ENCODE peak calls at places on chromosomes 1 and 21, in four cellular contexts. T is HL-60, Y is brain microvascular endothelial cell, E is IMR-90. L is an unnamed sample.

GRCh38 chr1:182588460-182589396 is at the start of gene RNASEL:
- DNase-seq in T (peak; percentile 57), Y (peak; percentile 64), E (peak; percentile 77), L (peak; percentile 74)

GRCh38 chr1:72281637-72282270 is 585 bp downstream of the NEGR1 start:
- DNase-seq in T (no peak), Y (no peak), E (peak; percentile 2), L (no peak)

GRCh38 chr1:72101840-72102632 is 180.3 kb downstream of the NEGR1 start:
- DNase-seq in T (no peak), Y (no peak), E (no peak), L (no peak)

GRCh38 chr1:60171793-60172192 is 98.2 kb upstream of the C1orf87 start:
- DNase-seq in T (no peak), Y (peak; percentile 63), E (peak; percentile 53), L (peak; percentile 33)

GRCh38 chr1:3745590-3746381 is 6.5 kb upstream of the CCDC27 start:
- DNase-seq in T (no peak), Y (no peak), E (peak; percentile 5), L (no peak)

GRCh38 chr1:6599141-6599975 is 3.3 kb downstream of the KLHL21 start:
- DNase-seq in T (no peak), Y (no peak), E (no peak), L (no peak)

GRCh38 chr1:65904681-65905083 is 112.0 kb downstream of the PDE4B start:
- DNase-seq in T (no peak), Y (peak; percentile 1), E (peak; percentile 46), L (peak; percentile 10)

GRCh38 chr1:41474490-41475271 is 9.8 kb downstream of the EDN2 start:
- DNase-seq in T (no peak), Y (no peak), E (no peak), L (no peak)

GRCh38 chr1:182740120-182740519 is 49.5 kb upstream of the NPL start:
- DNase-seq in T (no peak), Y (no peak), E (no peak), L (no peak)

GRCh38 chr1:165894591-165894990 is 67.2 kb downstream of the UCK2 start:
- DNase-seq in T (no peak), Y (peak; percentile 21), E (peak; percentile 64), L (no peak)

GRCh38 chr1:161749509-161750407 is at the start of gene DUSP12:
- DNase-seq in T (peak; percentile 93), Y (peak; percentile 96), E (peak; percentile 96), L (peak; percentile 97)

GRCh38 chr1:173608503-173609216 is 5.8 kb upstream of the SLC9C2 start:
- DNase-seq in T (no peak), Y (no peak), E (no peak), L (no peak)

GRCh38 chr1:202397256-202397655 is 48.8 kb downstream of the PPP1R12B start:
- DNase-seq in T (no peak), Y (no peak), E (no peak), L (no peak)

GRCh38 chr1:98940680-98941079 is 64.0 kb downstream of the PLPPR5 start:
- DNase-seq in T (no peak), Y (peak; percentile 69), E (peak; percentile 81), L (peak; percentile 45)

GRCh38 chr1:197919523-197920301 is 2.5 kb downstream of the LHX9 start:
- DNase-seq in T (no peak), Y (no peak), E (no peak), L (no peak)
- H3K4me3 ChIP-seq in T (peak overlapping the region; percentile 5), Y (no peak overlapping the region), E (no peak overlapping the region), L (no peak overlapping the region)

GRCh38 chr21:32412998-32413504 is 545 bp downstream of the EVA1C start:
- DNase-seq in T (no peak), Y (no peak), E (no peak), L (peak; percentile 50)

GRCh38 chr21:32415451-32415850 is 2.9 kb downstream of the EVA1C start:
- DNase-seq in T (no peak), Y (no peak), E (no peak), L (no peak)

GRCh38 chr21:32412162-32412997 is at the start of gene EVA1C:
- DNase-seq in T (no peak), Y (no peak), E (peak; percentile 30), L (peak; percentile 77)

GRCh38 chr21:32414579-32415358 is 2.3 kb downstream of the EVA1C start:
- DNase-seq in T (no peak), Y (no peak), E (peak; percentile 63), L (peak; percentile 68)

DNA sequence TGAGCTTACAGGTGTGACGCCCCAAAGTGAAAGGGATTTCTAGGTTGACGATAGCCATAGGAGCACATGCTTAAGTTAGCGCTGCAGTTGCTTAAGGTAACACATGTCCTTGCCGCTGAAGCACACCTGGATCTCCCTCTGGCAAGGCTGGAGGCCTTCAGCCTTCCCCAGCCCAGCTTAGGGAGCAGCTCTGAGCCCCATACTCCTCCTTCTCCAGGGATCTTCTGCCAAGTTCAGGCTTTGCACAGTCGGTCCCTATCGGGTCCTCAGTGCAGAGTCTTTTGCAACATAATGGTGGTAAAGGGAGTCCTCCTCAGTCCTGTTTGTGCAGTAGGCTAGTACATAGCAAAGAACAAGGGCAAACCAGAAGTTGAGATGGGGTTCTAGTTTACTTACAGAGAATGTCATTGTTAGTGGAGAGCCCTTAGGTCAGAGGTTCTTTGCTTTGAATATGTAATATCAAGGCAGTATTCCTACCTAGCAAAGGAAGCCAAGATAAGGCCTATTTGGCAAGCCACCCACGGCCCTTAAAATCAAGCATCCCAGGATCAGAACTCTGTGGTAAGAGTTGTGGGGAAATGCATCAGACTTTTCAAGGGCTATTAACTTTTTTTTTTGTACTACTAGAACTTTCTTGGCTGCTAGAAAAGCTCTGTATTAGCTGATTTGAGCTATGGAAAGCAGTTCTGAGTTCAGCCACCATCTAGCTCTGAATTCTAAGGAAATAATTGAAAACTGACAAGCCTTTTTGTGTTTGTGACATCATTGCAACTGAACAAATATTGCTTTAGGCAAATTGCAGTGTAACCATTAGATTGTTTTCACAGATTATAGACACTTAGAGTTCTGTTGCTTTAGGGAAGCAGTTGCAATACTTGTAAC is 1.4 kb downstream of the EVA1C start:
- DNase-seq in T (no peak), Y (no peak), E (no peak), L (peak; percentile 76)
- H3K4me3 ChIP-seq in T (no peak overlapping the region), Y (peak overlapping the region; percentile 69), E (no peak overlapping the region), L (peak overlapping the region; percentile 80)

DNA sequence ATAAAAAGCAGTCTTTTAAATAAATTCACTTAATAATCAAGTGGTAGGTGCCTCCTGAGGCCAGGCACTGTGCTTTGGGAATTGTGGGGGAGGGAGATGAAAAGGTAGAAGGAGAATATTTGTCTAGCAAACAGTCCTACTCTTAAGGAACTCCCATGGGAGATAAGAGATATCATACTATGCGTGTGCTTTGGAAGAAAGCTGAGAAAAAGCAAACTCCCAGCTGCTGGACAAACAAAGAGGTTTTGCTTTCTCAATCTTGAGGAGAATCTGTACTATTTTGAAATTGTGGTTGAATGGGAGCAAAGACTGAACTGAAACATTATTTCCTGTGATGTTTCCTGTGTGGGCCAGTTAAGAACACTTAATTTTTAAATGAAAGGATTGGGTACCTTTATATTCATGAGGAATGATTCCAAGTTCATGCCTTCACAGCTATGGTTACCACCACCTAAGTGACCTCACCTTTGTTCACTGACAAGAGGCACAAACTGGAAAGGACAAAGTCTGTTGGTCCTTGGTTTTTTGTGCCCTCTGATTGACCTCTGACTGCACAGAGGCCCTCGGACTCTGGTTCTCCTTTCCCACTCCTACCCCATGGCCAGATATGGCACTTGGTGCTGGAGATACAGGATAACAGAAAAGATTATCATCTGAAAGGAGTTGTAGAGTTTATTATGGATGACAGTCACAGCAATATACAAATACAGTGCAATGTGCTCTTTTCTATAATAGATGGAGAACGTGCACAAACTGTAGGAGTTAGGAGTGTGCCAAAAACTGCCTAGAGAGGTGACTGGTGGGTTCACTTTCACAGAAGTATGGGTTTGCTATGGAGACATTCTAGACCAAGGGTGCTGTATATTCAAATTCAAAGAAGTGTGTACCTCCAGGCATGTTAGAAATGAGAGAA is 1.6 kb downstream of the CD53 start:
- DNase-seq in T (peak; percentile 45), Y (no peak), E (no peak), L (peak; percentile 8)
- H3K4me3 ChIP-seq in T (peak overlapping the region; percentile 57), Y (no peak overlapping the region), E (no peak overlapping the region), L (no peak overlapping the region)

GRCh38 chr1:76294470-76295194 is 220.1 kb downstream of the ST6GALNAC3 start:
- DNase-seq in T (no peak), Y (no peak), E (no peak), L (no peak)
- H3K4me3 ChIP-seq in T (no peak overlapping the region), Y (no peak overlapping the region), E (no peak overlapping the region), L (no peak overlapping the region)

GRCh38 chr1:111052246-111052645 is 87.6 kb downstream of the DRAM2 start:
- DNase-seq in T (no peak), Y (no peak), E (peak; percentile 19), L (peak; percentile 22)
- H3K4me3 ChIP-seq in T (no peak overlapping the region), Y (no peak overlapping the region), E (no peak overlapping the region), L (no peak overlapping the region)

DNA sequence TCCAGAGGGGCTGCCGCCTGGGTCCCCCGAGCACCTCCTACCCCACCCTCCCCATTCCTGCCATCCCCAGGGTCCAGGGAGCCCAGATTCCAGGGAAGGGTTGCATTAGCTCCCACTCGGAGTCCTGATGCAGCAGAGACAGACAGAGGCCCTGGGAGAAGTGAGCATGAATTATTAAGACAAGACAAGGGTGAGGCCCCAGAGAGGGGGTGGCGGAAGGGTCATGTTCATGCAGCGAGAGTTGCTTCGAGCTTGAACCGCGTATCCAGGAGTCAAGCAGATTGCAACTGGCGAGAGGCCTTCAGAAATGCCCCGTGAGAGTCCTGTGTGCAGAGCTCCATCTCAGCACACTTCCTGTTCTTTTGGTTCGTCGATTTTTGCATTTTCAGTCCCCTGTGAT is 14.8 kb downstream of the PDE9A start:
- DNase-seq in T (no peak), Y (no peak), E (no peak), L (no peak)
- H3K4me3 ChIP-seq in T (no peak overlapping the region), Y (no peak overlapping the region), E (no peak overlapping the region), L (no peak overlapping the region)